ENCODE peak calls at places on chromosome 5, in four cellular contexts. P is stomach, N is HepG2, L is GM12878. T is an unnamed sample.

GRCh38 chr5:74386571-74387334 is 253.8 kb downstream of the ENC1 start:
- DNase-seq in L (no peak), N (no peak), P (no peak), T (no peak)

GRCh38 chr5:66864240-66864884 is 268.2 kb downstream of the MAST4 start:
- DNase-seq in L (no peak), N (peak; percentile 15), P (no peak), T (no peak)

GRCh38 chr5:53246042-53246836 is 136.7 kb upstream of the MOCS2 start:
- DNase-seq in L (no peak), N (no peak), P (no peak), T (no peak)

GRCh38 chr5:10762178-10762775 is 1.2 kb upstream of the DAP start:
- DNase-seq in N (no peak), P (peak; percentile 43), L (no peak), T (no peak)

GRCh38 chr5:39599721-39600431 is 175.1 kb upstream of the DAB2 start:
- DNase-seq in N (no peak), L (no peak), P (no peak), T (no peak)

GRCh38 chr5:16819522-16820167 is 116.4 kb downstream of the MYO10 start:
- DNase-seq in N (no peak), L (no peak), P (no peak), T (no peak)

GRCh38 chr5:144187699-144188294 is 17.1 kb downstream of the KCTD16 start:
- DNase-seq in N (peak; percentile 27), P (peak; percentile 65), L (peak; percentile 65), T (peak; percentile 90)

GRCh38 chr5:7494446-7495132 is 98.7 kb downstream of the ADCY2 start:
- DNase-seq in N (no peak), L (no peak), P (no peak), T (no peak)

GRCh38 chr5:72129730-72130129 is 22.5 kb downstream of the MAP1B start:
- DNase-seq in L (no peak), N (no peak), P (no peak), T (no peak)

GRCh38 chr5:91224969-91225368 is 158.1 kb downstream of the ARRDC3 start:
- DNase-seq in N (no peak), L (no peak), P (no peak), T (no peak)

GRCh38 chr5:143156556-143156955 is 246.9 kb downstream of the NR3C1 start:
- DNase-seq in P (no peak), L (no peak), N (no peak), T (no peak)

GRCh38 chr5:153965102-153965645 is 73.5 kb downstream of the FAM114A2 start:
- DNase-seq in L (peak; percentile 13), N (peak; percentile 55), P (peak; percentile 33), T (peak; percentile 20)

GRCh38 chr5:14174235-14174636 is 31.1 kb downstream of the TRIO start:
- DNase-seq in P (no peak), L (peak; percentile 63), N (no peak), T (no peak)

GRCh38 chr5:149455889-149456409 is 76.9 kb upstream of the IL17B start:
- DNase-seq in L (no peak), P (no peak), N (peak; percentile 73), T (no peak)

GRCh38 chr5:116395178-116395577 is 179.4 kb downstream of the SEMA6A start:
- DNase-seq in N (no peak), P (no peak), L (no peak), T (no peak)

GRCh38 chr5:106113922-106114321 is 1556.8 kb downstream of the EFNA5 start:
- DNase-seq in N (no peak), P (no peak), L (no peak), T (no peak)

GRCh38 chr5:74500037-74500917 is 140.3 kb downstream of the ENC1 start:
- DNase-seq in L (no peak), N (peak; percentile 96), P (no peak), T (no peak)

GRCh38 chr5:7662289-7662688 is 188.6 kb downstream of the CFAP90 start:
- DNase-seq in P (no peak), N (no peak), L (no peak), T (no peak)

GRCh38 chr5:41115281-41115680 is 44.1 kb upstream of the MROH2B start:
- DNase-seq in P (no peak), L (no peak), N (no peak), T (no peak)

GRCh38 chr5:84861306-84861705 is 476.6 kb upstream of the EDIL3 start:
- DNase-seq in P (no peak), L (no peak), N (no peak), T (no peak)

GRCh38 chr5:66440202-66440680 is 156.0 kb upstream of the MAST4 start:
- DNase-seq in L (no peak), P (no peak), N (no peak), T (no peak)

GRCh38 chr5:79829260-79829659 is 139.6 kb downstream of the CMYA5 start:
- DNase-seq in L (no peak), N (no peak), P (no peak), T (no peak)

GRCh38 chr5:368162-369084 is 46.9 kb downstream of the AHRR start:
- DNase-seq in L (peak; percentile 73), P (no peak), N (no peak), T (no peak)

GRCh38 chr5:33257807-33258491 is 182.8 kb upstream of the TARS1 start:
- DNase-seq in P (no peak), L (no peak), N (no peak), T (no peak)

GRCh38 chr5:63401434-63402046 is 560.7 kb downstream of the HTR1A start:
- DNase-seq in L (peak; percentile 1), N (peak; percentile 35), P (peak; percentile 58), T (peak; percentile 1)

GRCh38 chr5:174003795-174004194 is 14.8 kb downstream of the C5orf47 start:
- DNase-seq in P (no peak), L (no peak), N (no peak), T (no peak)

GRCh38 chr5:61816585-61817450 is 484.8 kb downstream of the ZSWIM6 start:
- DNase-seq in P (no peak), N (no peak), L (no peak), T (no peak)

GRCh38 chr5:64213568-64213967 is 47.9 kb downstream of the RNF180 start:
- DNase-seq in N (no peak), L (no peak), P (no peak), T (no peak)

GRCh38 chr5:50965621-50966362 is 299.4 kb downstream of the PARP8 start:
- DNase-seq in L (no peak), N (no peak), P (no peak), T (no peak)

GRCh38 chr5:170651902-170652301 is 131.6 kb upstream of the GABRP start:
- DNase-seq in P (no peak), N (no peak), L (no peak), T (no peak)

GRCh38 chr5:9513825-9514224 is 32.0 kb downstream of the SEMA5A start:
- DNase-seq in L (no peak), N (no peak), P (no peak), T (no peak)

GRCh38 chr5:149445343-149445738 is 66.2 kb upstream of the IL17B start:
- DNase-seq in L (no peak), N (no peak), P (no peak), T (no peak)

GRCh38 chr5:94928891-94929290 is 310.4 kb downstream of the SLF1 start:
- DNase-seq in L (no peak), N (no peak), P (no peak), T (no peak)

GRCh38 chr5:180251887-180252286 is 40.0 kb downstream of the MAPK9 start:
- DNase-seq in P (no peak), L (no peak), N (no peak), T (no peak)

GRCh38 chr5:180251141-180251540 is 40.7 kb downstream of the MAPK9 start:
- DNase-seq in N (no peak), L (no peak), P (no peak), T (no peak)

GRCh38 chr5:180250329-180250728 is 41.3 kb upstream of the RASGEF1C start:
- DNase-seq in L (no peak), N (no peak), P (no peak), T (no peak)

DNA sequence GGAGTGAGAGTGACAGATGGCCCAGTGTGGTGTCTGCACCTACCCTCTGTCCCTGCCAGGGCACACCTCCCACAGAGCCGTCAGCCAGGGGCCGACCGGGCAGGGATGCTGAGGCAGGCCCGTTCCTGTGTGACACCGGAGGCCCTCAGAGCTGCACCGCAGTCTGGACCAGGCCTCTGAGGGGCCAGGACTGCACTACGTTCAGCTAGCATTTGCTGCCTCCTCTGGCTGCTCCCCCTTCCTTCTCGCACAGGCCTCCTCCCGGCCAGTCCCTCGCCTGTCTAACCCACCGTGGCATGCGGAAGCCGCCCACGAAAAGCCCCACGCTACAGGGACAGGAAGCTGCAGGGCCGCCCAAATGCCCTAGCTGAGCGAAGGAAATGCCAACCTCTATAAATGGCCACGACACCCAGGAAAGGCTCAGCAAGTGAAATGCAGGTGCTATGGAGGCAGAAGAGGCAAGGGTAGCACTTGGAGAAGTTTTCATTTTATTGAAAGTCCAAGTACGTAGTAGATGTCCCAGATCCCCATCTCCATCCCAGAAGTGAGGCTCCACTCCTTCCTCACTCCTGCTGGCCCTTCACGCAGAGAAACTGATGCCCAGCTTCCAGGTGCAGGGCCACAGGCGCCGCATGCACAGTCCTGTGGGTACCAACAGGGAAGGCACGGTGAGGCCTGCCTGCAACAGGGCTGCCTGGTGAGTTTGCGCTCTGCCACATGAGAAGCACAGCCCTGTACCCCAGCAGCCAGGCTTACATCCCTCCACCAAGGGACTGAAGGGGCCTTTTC is 38.7 kb downstream of the MAPK9 start:
- DNase-seq in N (no peak), L (no peak), P (no peak), T (no peak)
- H3K9me3 ChIP-seq in N (peaks cover 60% of the 10 kb centered on the region), L (peaks cover 47% of the 10 kb centered on the region), P (peaks cover 100% of the 10 kb centered on the region), T (peaks cover 14% of the 10 kb centered on the region)

DNA sequence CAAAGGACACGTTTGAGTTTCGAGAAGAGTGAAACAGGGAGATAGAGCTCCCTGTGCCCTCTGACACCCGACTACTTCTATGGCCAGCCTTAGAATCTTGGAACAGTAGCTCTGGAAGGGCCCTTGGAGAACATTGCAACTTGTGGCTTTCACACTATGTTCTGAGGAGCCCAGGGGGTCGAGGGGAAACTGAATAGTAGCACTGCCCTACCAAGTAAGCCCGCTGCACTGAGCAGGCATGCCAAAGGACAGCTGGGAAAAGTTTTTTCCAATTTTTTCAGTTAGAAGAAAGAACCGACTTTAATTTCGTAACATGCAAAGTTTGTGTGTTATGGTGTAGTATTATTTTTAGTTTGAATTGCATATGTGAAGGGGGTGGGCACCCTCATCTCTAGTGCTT is 10.9 kb downstream of the SMIM3 start:
- DNase-seq in N (no peak), L (no peak), P (no peak), T (no peak)
- H3K27ac ChIP-seq in N (no peak overlapping the region), L (peak overlapping the region; percentile 60), P (no peak overlapping the region), T (no peak overlapping the region)

GRCh38 chr5:171965740-171966139 is 40.7 kb downstream of the FBXW11 start:
- DNase-seq in N (no peak), P (no peak), L (no peak), T (no peak)
- TF ChIP-seq POLR2AphosphoS5 in N (no peak), P (no peak), L (no peak), T (no peak)

GRCh38 chr5:131863700-131864099 is 66.9 kb upstream of the FNIP1 start:
- DNase-seq in P (no peak), L (no peak), N (no peak), T (no peak)

DNA sequence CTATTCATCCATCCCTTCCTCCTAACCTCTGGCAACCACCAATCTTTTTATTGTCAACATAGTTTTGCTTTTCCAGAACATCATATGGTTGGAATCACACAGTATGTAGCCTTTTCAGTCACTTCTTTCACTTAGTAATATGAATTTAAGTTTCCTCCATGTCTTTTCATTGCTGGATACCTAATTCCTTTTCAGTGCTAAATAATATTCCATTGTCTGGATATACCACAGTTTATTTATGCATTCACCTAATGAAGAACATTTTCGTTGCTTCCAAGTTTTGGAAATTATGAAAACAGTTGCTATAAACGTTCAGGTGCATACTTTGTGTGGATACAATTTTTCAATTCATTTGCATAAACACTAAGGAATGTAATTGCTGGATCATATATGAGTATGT is 70.7 kb upstream of the FNIP1 start:
- DNase-seq in L (no peak), N (no peak), P (no peak), T (no peak)
- H3K9me3 ChIP-seq in L (peaks cover 9% of the 10 kb centered on the region), N (peaks cover 31% of the 10 kb centered on the region), P (peaks cover 44% of the 10 kb centered on the region), T (no peaks in the 10 kb centered on the region)

GRCh38 chr5:177430146-177430951 is 3.9 kb downstream of the GRK6 start:
- DNase-seq in N (no peak), P (no peak), L (no peak), T (no peak)
- H3K27ac ChIP-seq in N (no peak overlapping the region), P (no peak overlapping the region), L (peak overlapping the region; percentile 94), T (no peak overlapping the region)

T was measured in SK-N-MC.